ENCODE peak calls at places on chromosomes 1 and 21, in six cellular contexts. K is erythroblast, R is gastrocnemius medialis, P is tibial nerve, A is lower leg skin, O is suprapubic skin. H is an unnamed sample.

GRCh38 chr1:194076646-194077045 is 890.2 kb upstream of the B3GALT2 start:
- DNase-seq in K (no peak), R (no peak), P (no peak), A (no peak), O (no peak), H (peak; percentile 2)

GRCh38 chr1:117339866-117340357 is 27.3 kb upstream of the MAN1A2 start:
- DNase-seq in K (peak; percentile 52), R (no peak), P (no peak), A (no peak), O (no peak), H (no peak)

GRCh38 chr1:157239936-157240335 is 101.7 kb upstream of the ETV3 start:
- DNase-seq in K (no peak), R (no peak), P (no peak), A (no peak), O (no peak), H (no peak)

GRCh38 chr21:42248241-42248640 is 29.3 kb downstream of the ABCG1 start:
- DNase-seq in K (no peak), R (no peak), P (no peak), A (no peak), O (no peak), H (no peak)

GRCh38 chr1:119988316-119989067 is 81.0 kb downstream of the NOTCH2 start:
- DNase-seq in K (no peak), R (no peak), P (no peak), A (no peak), O (no peak), H (no peak)

GRCh38 chr1:48955774-48956173 is 179.1 kb upstream of the BEND5 start:
- DNase-seq in K (no peak), R (no peak), P (no peak), A (no peak), O (no peak), H (no peak)

GRCh38 chr1:156598125-156598524 is 3.2 kb downstream of the GPATCH4 start:
- DNase-seq in K (no peak), R (no peak), P (no peak), A (no peak), O (no peak), H (no peak)

GRCh38 chr1:161192476-161193465 is 6.1 kb downstream of the ADAMTS4 start:
- DNase-seq in K (peak; percentile 81), R (no peak), P (peak; percentile 71), A (peak; percentile 69), O (no peak), H (peak; percentile 62)

GRCh38 chr21:42390193-42390592 is 5.7 kb downstream of the TMPRSS3 start:
- DNase-seq in K (no peak), R (no peak), P (no peak), A (no peak), O (no peak), H (no peak)

GRCh38 chr1:78043436-78043835 is 2.3 kb upstream of the GIPC2 start:
- DNase-seq in K (no peak), R (no peak), P (no peak), A (no peak), O (no peak), H (no peak)

GRCh38 chr21:43278359-43278758 is 109.6 kb downstream of the CRYAA start:
- DNase-seq in K (no peak), R (no peak), P (no peak), A (no peak), O (no peak), H (no peak)

GRCh38 chr1:31412732-31413404 is at the start of gene SERINC2:
- DNase-seq in K (no peak), R (no peak), P (no peak), A (no peak), O (no peak), H (peak; percentile 58)

GRCh38 chr1:237012789-237013383 is 8.6 kb upstream of the MT1HL1 start:
- DNase-seq in K (no peak), R (no peak), P (no peak), A (no peak), O (no peak), H (peak; percentile 62)

GRCh38 chr1:245862812-245863540 is 644.1 kb downstream of the SMYD3 start:
- DNase-seq in K (no peak), R (no peak), P (no peak), A (no peak), O (no peak), H (no peak)
- TF ChIP-seq POLR2A in K (no peak), R (no peak), P (no peak), A (no peak), O (no peak), H (no peak)

DNA sequence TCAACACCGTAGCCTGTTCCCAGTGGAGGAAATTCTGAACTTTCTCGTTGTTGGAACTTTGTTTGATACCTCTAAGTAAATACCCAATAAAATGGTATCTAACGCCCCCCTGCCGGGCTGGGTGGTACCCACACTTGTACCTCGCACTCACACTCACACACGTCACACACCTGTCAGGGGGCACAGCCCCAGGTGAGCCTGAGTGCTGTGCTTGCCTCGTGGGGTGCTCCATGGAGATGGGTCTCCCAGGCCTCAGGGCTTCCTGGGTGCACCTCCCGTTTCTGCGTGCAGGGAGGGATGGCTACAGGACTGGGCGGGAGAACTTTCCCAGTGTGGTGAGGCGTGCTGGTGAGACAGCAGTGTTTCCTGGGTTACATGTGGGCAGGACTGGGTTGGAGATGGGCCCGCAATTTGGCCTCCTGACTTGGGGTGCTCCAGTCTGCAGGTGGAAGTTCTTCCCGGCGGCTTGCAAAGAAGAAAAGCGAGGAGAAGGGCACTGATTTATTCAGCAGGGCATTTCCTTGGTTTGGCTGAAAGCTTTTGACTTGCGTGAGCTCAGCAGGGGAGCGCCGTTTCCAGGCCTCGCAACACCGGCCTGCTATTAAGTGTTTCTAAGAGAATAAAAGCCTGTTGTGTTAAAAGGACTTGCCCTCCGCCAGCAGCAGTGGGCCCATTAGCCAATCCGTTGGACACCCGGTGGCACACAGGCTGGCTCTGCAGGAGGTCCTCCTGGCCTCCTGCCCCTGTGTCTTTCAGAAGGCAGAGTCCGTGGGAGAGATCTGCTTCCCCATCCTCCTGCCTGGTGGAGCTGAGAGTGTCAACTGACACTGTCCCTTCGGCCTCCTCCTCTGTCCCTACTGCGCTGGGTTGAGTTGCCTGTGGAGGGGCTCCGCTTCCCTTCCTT is 79.7 kb downstream of the KIF26B start:
- DNase-seq in K (no peak), R (no peak), P (no peak), A (no peak), O (no peak), H (no peak)
- TF ChIP-seq POLR2A in K (no peak), R (no peak), P (no peak), A (no peak), O (no peak), H (no peak)

DNA sequence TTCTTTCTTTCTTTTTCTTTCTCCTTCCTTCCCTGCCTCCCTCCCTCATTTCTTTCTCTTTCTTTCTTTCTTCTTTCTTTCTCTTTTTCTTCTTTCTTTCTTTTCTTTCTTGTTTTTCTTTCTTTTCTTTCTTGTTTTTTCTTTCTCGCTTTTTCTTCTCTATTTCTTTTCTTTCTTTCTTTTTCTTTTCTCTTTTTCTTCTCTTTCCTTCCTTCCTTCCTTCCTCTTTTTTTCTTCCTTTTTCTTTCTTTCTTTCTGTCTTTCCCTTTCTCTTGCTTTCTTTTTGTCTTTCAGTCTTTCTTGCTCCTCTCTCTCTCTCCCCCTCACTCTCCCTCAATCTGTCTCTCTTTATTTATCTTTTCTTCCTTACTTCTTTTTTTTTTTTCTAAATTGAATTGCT is 472.0 kb upstream of the CHRM3 start:
- DNase-seq in K (no peak), R (no peak), P (no peak), A (no peak), O (no peak), H (no peak)
- TF ChIP-seq POLR2A in K (no peak), R (no peak), P (no peak), A (no peak), O (no peak), H (no peak)

DNA sequence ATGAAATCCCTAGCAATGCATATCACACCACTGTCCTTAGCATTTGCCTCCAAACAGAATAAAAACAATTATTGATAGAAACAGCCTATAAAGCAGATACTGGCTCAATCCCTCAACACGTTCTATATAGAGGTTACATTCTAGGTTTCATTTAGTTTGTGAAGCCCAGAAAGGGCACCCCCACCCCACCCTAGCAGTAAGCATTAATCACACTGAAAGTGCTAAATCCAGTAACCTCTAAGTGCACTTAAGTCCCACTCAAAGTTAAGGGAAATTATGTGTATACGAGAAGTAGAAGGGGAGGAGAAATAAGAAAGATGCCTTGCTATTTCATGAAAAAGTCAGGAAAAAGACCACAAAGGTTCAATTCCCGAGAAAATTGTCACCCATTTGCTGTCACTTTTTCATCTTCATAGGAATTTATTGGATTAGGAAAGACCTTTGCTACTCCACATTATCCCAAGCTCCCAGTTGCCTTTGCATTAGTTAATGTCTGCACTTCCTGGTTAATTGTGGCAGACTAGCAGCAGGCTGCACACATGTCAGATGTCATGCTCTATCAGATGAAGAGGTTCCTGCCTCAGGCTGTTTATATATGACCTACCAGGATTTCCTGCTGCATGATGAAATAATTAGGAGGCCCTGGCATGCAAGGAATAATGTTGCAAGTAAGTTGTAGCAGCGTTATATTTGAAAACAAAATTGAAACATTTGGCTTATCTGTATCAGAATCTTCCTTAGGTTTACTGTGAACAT is 54.5 kb upstream of the LHX8 start:
- DNase-seq in K (no peak), R (no peak), P (no peak), A (no peak), O (no peak), H (no peak)
- TF ChIP-seq POLR2A in K (no peak), R (no peak), P (no peak), A (no peak), O (no peak), H (no peak)

GRCh38 chr1:11478571-11479374 is at the start of gene DISP3:
- DNase-seq in K (peak; percentile 75), R (no peak), P (no peak), A (no peak), O (no peak), H (peak; percentile 90)
- TF ChIP-seq POLR2A in K (no peak), R (peak; percentile 12), P (no peak), A (no peak), O (no peak), H (peak; percentile 40)

GRCh38 chr1:108817016-108817415 is 39.9 kb downstream of the AKNAD1 start:
- DNase-seq in K (no peak), R (no peak), P (peak; percentile 72), A (peak; percentile 56), O (no peak), H (peak; percentile 46)

GRCh38 chr1:108814343-108815125 is 42.4 kb downstream of the AKNAD1 start:
- DNase-seq in K (no peak), R (no peak), P (no peak), A (no peak), O (no peak), H (no peak)

GRCh38 chr1:108815566-108815965 is 41.3 kb downstream of the AKNAD1 start:
- DNase-seq in K (no peak), R (no peak), P (no peak), A (no peak), O (no peak), H (no peak)

GRCh38 chr1:108817811-108818210 is 39.1 kb downstream of the AKNAD1 start:
- DNase-seq in K (no peak), R (no peak), P (no peak), A (no peak), O (no peak), H (no peak)

GRCh38 chr1:108816049-108816882 is 40.6 kb downstream of the AKNAD1 start:
- DNase-seq in K (no peak), R (peak; percentile 33), P (peak; percentile 72), A (peak; percentile 79), O (peak; percentile 88), H (peak; percentile 40)
- TF ChIP-seq POLR2A in K (no peak), R (no peak), P (no peak), A (no peak), O (no peak), H (no peak)

GRCh38 chr1:159924025-159924790 is 1.1 kb downstream of the TAGLN2 start:
- DNase-seq in K (peak; percentile 89), R (peak; percentile 68), P (peak; percentile 86), A (peak; percentile 84), O (peak; percentile 96), H (peak; percentile 95)
- TF ChIP-seq POLR2A in K (no peak), R (peak; percentile 72), P (peak; percentile 36), A (no peak), O (peak; percentile 42), H (peak; percentile 64)